ENCODE peak calls at places on chromosomes 2 and 18, in ten cellular contexts. W is stimulated activated CD4-positive, alpha-beta T cell treated with anti-CD3 and anti-CD28 coated beads, Interleukin-4, amount 100 ng/mL, for 4 hours; X is activated naive CD8-positive, alpha-beta T cell treated with anti-CD3 and anti-CD28 coated beads, Interleukin-2, amount 10 ng/mL, durations not matched to agents 7 days and 5 days; O is mesendoderm; K is T-helper 22 cell; B is D341Med; N is fibroblast of pulmonary artery; Q is amniotic stem cell; T is HEK293T; Z is adrenal gland. P is an unnamed sample.

GRCh38 chr2:47917562-47917961 is 11.3 kb upstream of the FBXO11 start:
- DNase-seq in O (no peak), T (no peak), Z (no peak), X (no peak), B (no peak), N (no peak), K (no peak), Q (no peak), W (no peak), P (no peak)

GRCh38 chr2:227888289-227888688 is 16.9 kb downstream of the DAW1 start:
- DNase-seq in Q (no peak), N (no peak), K (no peak), T (no peak), W (no peak), Z (peak; percentile 29), X (no peak), O (peak; percentile 55), B (no peak), P (no peak)

GRCh38 chr2:121295911-121296650 is 11.1 kb upstream of the TFCP2L1 start:
- DNase-seq in Q (no peak), W (no peak), O (no peak), T (no peak), B (no peak), Z (no peak), N (no peak), X (no peak), K (no peak), P (peak; percentile 36)

GRCh38 chr2:104969564-104969963 is 68.3 kb upstream of the MRPS9 start:
- DNase-seq in W (no peak), X (no peak), N (no peak), Q (no peak), O (peak; percentile 71), Z (no peak), T (no peak), K (no peak), B (no peak), P (no peak)

GRCh38 chr2:20580690-20581437 is 70.0 kb downstream of the HS1BP3 start:
- DNase-seq in K (no peak), Q (no peak), W (no peak), N (no peak), X (no peak), O (no peak), Z (no peak), T (no peak), B (no peak), P (no peak)

GRCh38 chr18:23872701-23873550 is 141.6 kb upstream of the TTC39C start:
- DNase-seq in Z (no peak), N (no peak), W (peak; percentile 59), B (no peak), K (peak; percentile 45), O (no peak), X (no peak), Q (no peak), T (no peak), P (no peak)

GRCh38 chr2:37871453-37872191 is 53.5 kb upstream of the RMDN2 start:
- DNase-seq in N (peak; percentile 44), K (no peak), Q (peak; percentile 42), X (no peak), O (no peak), W (peak; percentile 33), Z (no peak), T (no peak), B (no peak), P (no peak)

GRCh38 chr2:160432633-160433032 is 61.0 kb downstream of the RBMS1 start:
- DNase-seq in T (no peak), N (peak; percentile 65), Q (no peak), O (peak; percentile 57), X (no peak), B (no peak), Z (no peak), W (no peak), K (no peak), P (no peak)

GRCh38 chr2:28398101-28398834 is 5.6 kb downstream of the FOSL2 start:
- DNase-seq in Q (peak; percentile 11), K (no peak), T (no peak), O (no peak), X (no peak), W (peak; percentile 58), Z (no peak), B (no peak), N (peak; percentile 79), P (no peak)

GRCh38 chr2:219441451-219442205 is 7.0 kb downstream of the SPEG start:
- DNase-seq in Q (peak; percentile 54), K (peak; percentile 41), X (peak; percentile 70), T (peak; percentile 85), N (peak; percentile 46), B (peak; percentile 82), O (peak; percentile 25), W (peak; percentile 79), Z (peak; percentile 41), P (peak; percentile 60)

GRCh38 chr2:902584-902983 is 48.1 kb upstream of the SNTG2 start:
- DNase-seq in B (no peak), T (no peak), W (no peak), Z (no peak), X (no peak), K (no peak), O (no peak), N (no peak), Q (no peak), P (no peak)

GRCh38 chr2:29084561-29084960 is 10.2 kb upstream of the PCARE start:
- DNase-seq in Z (no peak), T (no peak), N (no peak), K (no peak), B (no peak), Q (no peak), W (no peak), O (no peak), X (no peak), P (no peak)

GRCh38 chr2:48346124-48346536 is 183.8 kb upstream of the STON1 start:
- DNase-seq in X (no peak), W (no peak), N (peak; percentile 86), B (no peak), K (no peak), Q (no peak), T (no peak), Z (peak; percentile 61), O (peak; percentile 61), P (no peak)

GRCh38 chr2:19949071-19949470 is 40.8 kb downstream of the WDR35 start:
- DNase-seq in O (no peak), N (peak; percentile 68), T (no peak), W (no peak), B (no peak), K (no peak), Z (no peak), X (no peak), Q (peak; percentile 9), P (no peak)

P was measured in Peyer's patch.